ENCODE peak calls at places on chromosomes 12 and 14, in four cellular contexts. D, K, T and P are unnamed samples.

GRCh38 chr14:24670594-24670993 is 36.6 kb upstream of the GZMB start:
- DNase-seq in D (peak), K (no peak), T (no peak), P (no peak)

GRCh38 chr12:111766608-111767361 is at the start of gene ALDH2:
- DNase-seq in D (peak), K (peak), T (peak), P (no peak)

GRCh38 chr14:53924754-53925153 is 31.9 kb downstream of the BMP4 start:
- DNase-seq in D (no peak), K (peak), T (no peak), P (no peak)

GRCh38 chr12:25728196-25728595 is 175.1 kb upstream of the LMNTD1 start:
- DNase-seq in D (no peak), K (no peak), T (no peak), P (no peak)

GRCh38 chr14:64113279-64113678 is 180.9 kb downstream of the ESR2 start:
- DNase-seq in D (no peak), K (no peak), T (peak), P (no peak)

GRCh38 chr14:89477391-89477790 is 60.4 kb upstream of the FOXN3 start:
- DNase-seq in D (no peak), K (no peak), T (peak), P (no peak)

GRCh38 chr14:69439516-69440270 is 41.2 kb downstream of the SLC39A9 start:
- DNase-seq in D (no peak), K (no peak), T (no peak), P (no peak)

GRCh38 chr14:98445736-98446135 is 826.3 kb downstream of the BCL11B start:
- DNase-seq in D (no peak), K (no peak), T (no peak), P (no peak)

GRCh38 chr14:96268426-96269358 is 12.7 kb downstream of the BDKRB1 start:
- DNase-seq in D (no peak), K (peak), T (no peak), P (no peak)

GRCh38 chr12:105861232-105861631 is 277.5 kb downstream of the NUAK1 start:
- DNase-seq in D (no peak), K (no peak), T (no peak), P (no peak)

GRCh38 chr12:47302111-47302597 is 222.4 kb upstream of the AMIGO2 start:
- DNase-seq in D (peak), K (no peak), T (no peak), P (no peak)

GRCh38 chr12:71605034-71605433 is 58.6 kb downstream of the ZFC3H1 start:
- DNase-seq in D (no peak), K (no peak), T (no peak), P (no peak)

GRCh38 chr14:53751650-53752049 is 205.0 kb downstream of the BMP4 start:
- DNase-seq in D (no peak), K (no peak), T (no peak), P (no peak)

GRCh38 chr12:127191124-127191523 is 1075.8 kb upstream of the TMEM132C start:
- DNase-seq in D (no peak), K (peak), T (no peak), P (no peak)

GRCh38 chr14:42927313-42927712 is 1320.6 kb downstream of the LRFN5 start:
- DNase-seq in D (no peak), K (no peak), T (no peak), P (no peak)

GRCh38 chr14:102235275-102235897 is 69.6 kb downstream of the MOK start:
- DNase-seq in D (peak), K (peak), T (peak), P (peak)

GRCh38 chr12:79557690-79558315 is 133.0 kb downstream of the PAWR start:
- DNase-seq in D (no peak), K (no peak), T (no peak), P (no peak)

GRCh38 chr12:57864382-57864781 is 17.9 kb upstream of the CTDSP2 start:
- DNase-seq in D (no peak), K (no peak), T (no peak), P (no peak)

GRCh38 chr14:38042356-38042755 is 165.3 kb upstream of the SSTR1 start:
- DNase-seq in D (no peak), K (peak), T (no peak), P (no peak)